ENCODE peak calls at places on chromosomes 2 and 18, in four cellular contexts. V, I, B and H are unnamed samples.

GRCh38 chr2:112709703-112710102 is 11.1 kb upstream of the NT5DC4 start:
- DNase-seq in V (no peak), B (no peak), I (no peak), H (peak)

GRCh38 chr2:177391822-177392372 is 676 bp upstream of the AGPS start:
- DNase-seq in V (no peak), I (no peak), B (no peak), H (no peak)

GRCh38 chr2:105814291-105814940 is 69.7 kb downstream of the NCK2 start:
- DNase-seq in V (no peak), B (no peak), I (no peak), H (no peak)

GRCh38 chr2:161992526-161992925 is 81.5 kb downstream of the DPP4 start:
- DNase-seq in B (no peak), I (no peak), V (no peak), H (no peak)

GRCh38 chr2:73920577-73921545 is 5.8 kb upstream of the DGUOK start:
- DNase-seq in I (peak), V (peak), B (peak), H (peak)

GRCh38 chr2:84495539-84496146 is 20.7 kb upstream of the DNAH6 start:
- DNase-seq in I (no peak), V (no peak), B (peak), H (no peak)

GRCh38 chr2:170822885-170823799 is 6.5 kb downstream of the GAD1 start:
- DNase-seq in V (no peak), B (no peak), I (no peak), H (no peak)

GRCh38 chr2:112342067-112342466 is 66.7 kb downstream of the ZC3H6 start:
- DNase-seq in B (peak), V (no peak), I (no peak), H (no peak)

GRCh38 chr2:134727385-134727784 is 8.6 kb upstream of the TMEM163 start:
- DNase-seq in V (no peak), B (peak), I (no peak), H (no peak)

GRCh38 chr2:61356261-61356957 is 114.5 kb downstream of the USP34 start:
- DNase-seq in V (no peak), I (no peak), B (no peak), H (no peak)

GRCh38 chr2:167294775-167295140 is 406.5 kb downstream of the XIRP2 start:
- DNase-seq in I (no peak), V (no peak), B (peak), H (no peak)

GRCh38 chr2:163414121-163414520 is 321.7 kb downstream of the FIGN start:
- DNase-seq in V (no peak), B (peak), I (no peak), H (no peak)

GRCh38 chr18:48819781-48820482 is 130.8 kb downstream of the SMAD7 start:
- DNase-seq in V (peak), B (no peak), I (peak), H (peak)

GRCh38 chr2:230614913-230615332 is 97.7 kb upstream of the CAB39 start:
- DNase-seq in V (peak), I (no peak), B (no peak), H (no peak)

GRCh38 chr2:134401081-134401497 is 147.2 kb downstream of the MGAT5 start:
- DNase-seq in I (no peak), B (peak), V (no peak), H (no peak)

GRCh38 chr2:181882621-181883020 is 8.9 kb upstream of the ITPRID2 start:
- DNase-seq in B (no peak), I (no peak), V (no peak), H (no peak)

GRCh38 chr2:190879474-190880373 is 897 bp upstream of the GLS start:
- DNase-seq in V (no peak), B (peak), I (no peak), H (no peak)

GRCh38 chr2:174748948-174749347 is 15.3 kb downstream of the CHRNA1 start:
- DNase-seq in B (peak), I (no peak), V (peak), H (no peak)

GRCh38 chr2:172066394-172066863 is 18.9 kb upstream of the DLX1 start:
- DNase-seq in V (no peak), I (no peak), B (no peak), H (no peak)

GRCh38 chr2:174656671-174657171 is 59.1 kb upstream of the WIPF1 start:
- DNase-seq in V (no peak), B (no peak), I (no peak), H (no peak)

GRCh38 chr2:45823723-45824206 is 172.3 kb downstream of the PRKCE start:
- DNase-seq in V (peak), B (peak), I (peak), H (no peak)

GRCh38 chr2:239677455-239678185 is 276.8 kb upstream of the HDAC4 start:
- DNase-seq in I (no peak), B (no peak), V (no peak), H (no peak)

GRCh38 chr18:70280007-70280925 is 8.6 kb upstream of the SOCS6 start:
- DNase-seq in V (peak), B (peak), I (no peak), H (no peak)

GRCh38 chr2:149564983-149565382 is 22.6 kb downstream of the MMADHC start:
- DNase-seq in B (no peak), I (no peak), V (no peak), H (no peak)

GRCh38 chr18:69102959-69103358 is 297.7 kb upstream of the DOK6 start:
- DNase-seq in V (no peak), I (no peak), B (no peak), H (no peak)

GRCh38 chr2:203789613-203790012 is 78.0 kb upstream of the CTLA4 start:
- DNase-seq in V (no peak), I (no peak), B (peak), H (no peak)

GRCh38 chr2:203787954-203788353 is 79.6 kb upstream of the CTLA4 start:
- DNase-seq in V (no peak), I (no peak), B (no peak), H (no peak)

GRCh38 chr2:203786912-203787311 is 80.5 kb downstream of the CD28 start:
- DNase-seq in I (peak), V (no peak), B (peak), H (no peak)

GRCh38 chr2:203782262-203782976 is 76.0 kb downstream of the CD28 start:
- DNase-seq in I (no peak), B (peak), V (peak), H (no peak)

GRCh38 chr2:203783496-203784203 is 77.2 kb downstream of the CD28 start:
- DNase-seq in I (no peak), V (no peak), B (no peak), H (no peak)
- TF ChIP-seq POLR2AphosphoS5 in I (no peak), V (no peak), B (no peak), H (no peak)

GRCh38 chr2:42046819-42047487 is 868 bp upstream of the PKDCC start:
- DNase-seq in B (peak), V (no peak), I (peak), H (peak)

GRCh38 chr2:42047488-42048317 is at the start of gene PKDCC:
- DNase-seq in I (peak), V (peak), B (peak), H (no peak)

GRCh38 chr2:42045389-42045788 is 2.4 kb upstream of the PKDCC start:
- DNase-seq in I (no peak), B (no peak), V (no peak), H (no peak)

GRCh38 chr2:42044939-42045338 is 2.9 kb upstream of the PKDCC start:
- DNase-seq in V (no peak), I (no peak), B (no peak), H (no peak)

DNA sequence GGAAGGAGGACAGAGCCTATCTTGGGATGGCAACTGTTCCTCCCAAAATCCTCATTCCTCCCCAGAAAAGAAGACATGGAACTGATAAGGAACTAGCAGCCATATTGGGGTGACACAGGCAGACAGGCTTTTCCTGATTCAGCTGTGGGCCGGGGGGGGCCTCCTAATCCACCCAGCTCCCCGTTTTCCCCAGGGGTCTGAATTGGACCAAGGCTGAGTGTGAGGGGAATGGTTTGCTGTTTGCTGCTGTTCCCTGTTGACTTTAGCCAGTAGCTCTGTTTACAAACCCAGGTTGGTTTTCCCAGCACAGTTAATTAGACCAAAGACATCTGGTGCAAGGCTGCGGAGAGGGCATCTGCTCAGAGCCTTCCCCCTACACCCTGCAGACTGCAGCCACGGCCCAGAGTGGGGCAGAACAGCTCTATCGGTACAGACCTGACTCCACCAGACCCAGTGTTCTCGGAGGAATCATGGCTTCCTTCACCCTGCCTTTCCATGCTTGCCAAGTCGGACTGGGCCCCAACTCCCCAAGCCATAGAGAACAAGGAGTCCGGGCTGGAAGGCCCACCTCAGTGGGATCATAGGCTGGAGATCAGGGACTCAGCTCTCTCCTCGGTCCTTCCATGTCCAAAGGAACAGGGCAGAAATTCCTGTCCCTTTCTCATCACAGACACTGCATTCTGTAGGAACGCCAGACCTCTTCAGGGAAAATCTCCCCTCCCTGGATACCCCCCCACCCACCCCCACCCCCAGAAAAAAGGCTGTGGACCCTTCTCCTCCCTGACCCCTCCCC is 1.7 kb upstream of the PKDCC start:
- DNase-seq in I (no peak), B (no peak), V (no peak), H (no peak)
- H3K4me3 ChIP-seq in I (peak), B (no peak), V (no peak), H (peak)

GRCh38 chr2:64453710-64454315 is at the start of gene LGALSL:
- DNase-seq in V (peak), I (peak), B (peak), H (no peak)

GRCh38 chr2:64455031-64455332 is 1.0 kb downstream of the LGALSL start:
- DNase-seq in I (no peak), B (no peak), V (no peak), H (no peak)

GRCh38 chr2:64456298-64456697 is 2.3 kb downstream of the LGALSL start:
- DNase-seq in B (no peak), V (no peak), I (no peak), H (no peak)

GRCh38 chr2:64455545-64455944 is 1.6 kb downstream of the LGALSL start:
- DNase-seq in I (no peak), B (no peak), V (no peak), H (no peak)

GRCh38 chr2:64454316-64455030 is 511 bp downstream of the LGALSL start:
- DNase-seq in B (peak), V (peak), I (peak), H (no peak)
- TF ChIP-seq POLR2AphosphoS5 in B (no peak), V (no peak), I (no peak), H (no peak)

GRCh38 chr18:808502-808901 is 3.5 kb downstream of the YES1 start:
- DNase-seq in I (no peak), B (no peak), V (no peak), H (no peak)
- H3K4me3 ChIP-seq in I (no peak), B (no peak), V (no peak), H (no peak)

DNA sequence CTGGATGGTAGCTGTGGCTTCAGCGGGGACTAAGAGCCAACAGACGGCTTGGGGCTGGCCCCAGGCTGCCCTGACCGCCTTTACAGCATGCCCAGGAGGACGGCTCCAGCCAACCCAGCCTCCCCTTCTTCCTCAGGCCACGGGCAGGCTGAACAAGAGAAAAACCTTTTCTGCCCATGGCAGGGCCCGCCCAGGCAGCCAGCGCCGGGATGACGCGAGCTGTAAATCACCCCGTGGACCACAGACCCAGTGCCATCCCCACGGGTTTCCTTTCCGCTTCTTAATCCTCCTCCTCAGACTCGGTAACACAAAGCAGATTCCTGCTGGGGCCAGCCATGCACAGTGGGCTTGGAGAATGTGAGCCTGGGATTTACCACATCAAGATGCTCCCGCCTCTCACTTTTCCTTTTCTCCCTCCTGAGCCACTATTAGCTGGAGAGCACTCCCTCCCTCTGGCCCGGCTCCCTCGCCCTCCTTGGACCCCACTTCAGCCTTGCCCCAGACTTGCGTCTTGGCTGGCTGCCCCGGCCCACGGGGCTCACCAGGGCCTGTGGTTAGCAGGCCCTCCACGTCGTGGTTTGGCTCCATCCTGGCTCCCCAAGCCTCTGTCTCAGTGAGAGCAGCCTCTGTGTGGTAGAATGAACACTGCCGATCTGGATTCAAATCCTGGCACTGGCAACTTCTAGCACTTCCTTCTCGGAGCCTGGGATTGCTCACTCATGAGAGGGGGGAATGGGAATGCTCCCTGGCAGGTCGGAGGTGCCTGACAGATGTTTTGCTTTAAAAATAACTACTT is 31.4 kb downstream of the ATOH8 start:
- DNase-seq in V (no peak), I (peak), B (no peak), H (no peak)
- TF ChIP-seq POLR2AphosphoS5 in V (peak), I (peak), B (no peak), H (no peak)

DNA sequence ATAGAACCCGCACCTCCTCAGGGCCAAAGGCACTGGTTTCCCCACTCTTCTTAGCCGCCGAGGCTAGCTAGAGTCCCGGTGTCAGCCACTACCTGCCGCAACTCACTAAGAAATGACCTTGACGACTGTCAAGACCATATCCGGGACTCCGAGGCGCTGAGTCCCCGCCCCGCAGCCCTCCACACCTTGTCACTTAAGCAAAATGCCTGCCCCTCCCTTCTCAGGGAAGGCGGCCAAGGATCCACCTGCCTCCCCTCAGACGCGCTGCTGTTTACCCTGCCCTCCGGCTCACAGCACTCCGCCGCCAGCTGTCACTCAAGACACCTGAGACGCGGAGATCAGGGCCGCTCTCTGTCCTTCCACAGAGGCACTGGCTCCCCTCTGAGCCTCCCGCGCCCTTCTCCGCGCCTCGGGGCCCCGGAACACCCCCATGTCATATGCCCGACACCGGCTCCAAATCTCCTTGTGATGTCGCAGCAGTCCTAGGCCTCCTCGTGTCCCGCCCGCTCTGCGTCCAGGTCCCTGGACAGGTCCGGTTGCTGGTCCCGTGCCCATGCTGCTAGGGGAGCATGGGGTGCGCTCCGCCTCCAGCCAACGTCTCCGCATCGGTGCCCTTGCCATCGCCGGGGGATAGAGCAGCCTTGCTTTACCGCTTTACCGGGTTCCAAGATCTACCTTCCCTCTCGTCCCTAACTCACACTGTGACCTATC is 32.5 kb upstream of the REG3G start:
- DNase-seq in I (no peak), B (no peak), V (peak), H (no peak)
- H3K4me3 ChIP-seq in I (peak), B (no peak), V (peak), H (no peak)

GRCh38 chr2:231673348-231673770 is 35.0 kb upstream of the PTMA start:
- DNase-seq in I (peak), V (peak), B (no peak), H (peak)
- TF ChIP-seq POLR2AphosphoS5 in I (no peak), V (no peak), B (no peak), H (no peak)